ENCODE peak calls at places on chromosome X, in four cellular contexts. H is neural progenitor cell, D is SK-N-SH, Q is OCI-LY7. X is an unnamed sample.

GRCh38 chrX:103586314-103586646 is 965 bp downstream of the TCEAL4 start:
- DNase-seq in H (no peak), D (peak), Q (no peak), X (no peak)

GRCh38 chrX:44971674-44972073 is 98.7 kb downstream of the KDM6A start:
- DNase-seq in Q (no peak), H (no peak), D (peak), X (no peak)

GRCh38 chrX:11296051-11296450 is 2.8 kb downstream of the AMELX start:
- DNase-seq in D (no peak), Q (no peak), H (no peak), X (no peak)

GRCh38 chrX:2488621-2489285 is 12.0 kb downstream of the DHRSX start:
- DNase-seq in Q (no peak), H (no peak), D (no peak), X (no peak)

GRCh38 chrX:78643874-78644273 is 15.3 kb downstream of the RTL3 start:
- DNase-seq in H (no peak), D (no peak), Q (no peak), X (no peak)

GRCh38 chrX:17923546-17923945 is 62.4 kb upstream of the RAI2 start:
- DNase-seq in Q (no peak), H (no peak), D (peak), X (no peak)

GRCh38 chrX:47200385-47201150 is 6.9 kb downstream of the UBA1 start:
- DNase-seq in H (no peak), D (no peak), Q (no peak), X (no peak)

GRCh38 chrX:13307041-13307440 is 12.8 kb downstream of the ATXN3L start:
- DNase-seq in H (no peak), D (no peak), Q (no peak), X (no peak)

GRCh38 chrX:13411496-13412207 is 91.8 kb upstream of the ATXN3L start:
- DNase-seq in Q (no peak), D (no peak), H (no peak), X (no peak)

GRCh38 chrX:46628406-46629371 is 55.1 kb downstream of the CHST7 start:
- DNase-seq in D (no peak), Q (peak), H (no peak), X (no peak)

GRCh38 chrX:136192839-136193414 is 45.6 kb downstream of the FHL1 start:
- DNase-seq in H (no peak), Q (no peak), D (no peak), X (no peak)

GRCh38 chrX:50157545-50158125 is 43.2 kb downstream of the AKAP4 start:
- DNase-seq in H (no peak), Q (no peak), D (no peak), X (no peak)

GRCh38 chrX:132602701-132603100 is 113.9 kb upstream of the MBNL3 start:
- DNase-seq in H (no peak), Q (no peak), D (no peak), X (no peak)

GRCh38 chrX:39772057-39772832 is 325.5 kb downstream of the BCOR start:
- DNase-seq in H (no peak), D (no peak), Q (no peak), X (no peak)

GRCh38 chrX:51867626-51868025 is 25.8 kb upstream of the MAGED1 start:
- DNase-seq in H (no peak), Q (no peak), D (no peak), X (no peak)

GRCh38 chrX:30653415-30654131 is at the start of gene GK:
- DNase-seq in Q (peak), H (peak), D (peak), X (no peak)

GRCh38 chrX:130994671-130995070 is 63.5 kb upstream of the ARHGAP36 start:
- DNase-seq in H (peak), Q (peak), D (peak), X (no peak)

GRCh38 chrX:53284684-53285447 is 3.5 kb upstream of the IQSEC2 start:
- DNase-seq in H (peak), Q (peak), D (peak), X (no peak)

GRCh38 chrX:133726642-133727041 is 258.8 kb downstream of the GPC3 start:
- DNase-seq in Q (no peak), D (no peak), H (no peak), X (no peak)

GRCh38 chrX:133726211-133726630 is 259.2 kb downstream of the GPC3 start:
- DNase-seq in H (no peak), Q (no peak), D (no peak), X (peak)

GRCh38 chrX:133723930-133724329 is 261.5 kb downstream of the GPC3 start:
- DNase-seq in H (no peak), D (no peak), Q (no peak), X (no peak)

GRCh38 chrX:133722756-133723155 is 262.6 kb downstream of the GPC3 start:
- DNase-seq in Q (no peak), H (no peak), D (no peak), X (no peak)
- H2AFZ ChIP-seq in Q (no peak), H (no peak), D (no peak), X (no peak)

GRCh38 chrX:86141786-86142185 is 6.5 kb upstream of the DACH2 start:
- DNase-seq in Q (no peak), D (no peak), H (no peak), X (no peak)
- TF ChIP-seq EZH2phosphoT487 in Q (no peak), D (no peak), H (no peak), X (no peak)

GRCh38 chrX:21374994-21375794 is 976 bp downstream of the CNKSR2 start:
- DNase-seq in D (peak), Q (no peak), H (peak), X (no peak)
- H2AFZ ChIP-seq in D (no peak), Q (no peak), H (no peak), X (no peak)

GRCh38 chrX:42606591-42606990 is 171.4 kb downstream of the PPP1R2C start:
- DNase-seq in Q (no peak), D (no peak), H (peak), X (no peak)

GRCh38 chrX:42603016-42603415 is 174.9 kb downstream of the PPP1R2C start:
- DNase-seq in Q (no peak), H (no peak), D (no peak), X (no peak)

GRCh38 chrX:42602566-42602965 is 175.4 kb downstream of the PPP1R2C start:
- DNase-seq in D (no peak), Q (no peak), H (no peak), X (no peak)

GRCh38 chrX:42602136-42602535 is 175.8 kb downstream of the PPP1R2C start:
- DNase-seq in D (no peak), Q (no peak), H (no peak), X (no peak)

DNA sequence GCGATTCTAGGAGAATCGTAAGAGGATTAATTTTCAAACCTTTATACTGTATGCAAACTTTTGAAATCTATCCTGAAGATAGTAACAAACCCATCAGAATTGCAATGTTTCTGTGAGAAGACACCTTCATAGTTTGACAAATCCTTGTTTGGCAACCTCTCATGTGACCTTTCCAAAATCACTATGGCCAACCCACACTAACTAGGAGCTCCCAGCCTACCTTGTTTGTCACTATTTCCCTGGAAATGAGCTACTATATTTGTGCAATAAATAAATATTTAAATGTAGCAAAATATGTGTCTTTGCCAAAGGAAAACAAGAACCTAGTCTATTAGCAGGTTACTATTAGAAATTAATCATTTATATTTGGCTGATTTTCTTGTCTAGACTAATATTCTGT is 173.7 kb downstream of the PPP1R2C start:
- DNase-seq in D (no peak), H (no peak), Q (no peak), X (no peak)
- TF ChIP-seq EZH2phosphoT487 in D (no peak), H (no peak), Q (no peak), X (no peak)

DNA sequence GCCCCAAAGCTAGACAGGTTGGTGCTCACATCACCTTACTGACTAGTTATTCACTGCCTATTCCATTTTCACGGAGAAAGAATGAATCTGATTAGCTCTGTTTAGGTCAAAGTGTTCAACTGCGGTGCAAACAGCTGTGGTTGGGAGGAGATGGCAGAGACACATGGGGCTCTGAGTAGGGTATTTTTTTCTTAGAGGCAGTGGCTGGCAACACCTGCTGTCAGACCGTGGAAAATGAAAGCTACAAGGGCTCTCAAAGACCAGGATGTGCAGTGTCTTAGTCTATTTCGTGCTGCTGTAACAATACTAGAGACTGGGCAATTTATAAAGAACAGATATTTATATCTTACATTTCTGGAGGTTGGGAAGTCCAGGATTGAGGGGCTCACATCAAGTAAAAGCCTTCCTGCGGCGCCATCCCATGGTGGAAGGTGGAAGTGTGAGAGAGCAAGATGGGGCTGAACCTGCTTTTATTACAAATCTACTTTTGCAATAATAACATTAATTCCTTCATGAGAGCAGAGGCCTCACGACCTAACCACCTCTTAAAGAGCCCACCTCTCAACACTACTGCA is 10.6 kb downstream of the NYX start:
- DNase-seq in H (no peak), D (no peak), Q (peak), X (no peak)
- H2AFZ ChIP-seq in H (no peak), D (no peak), Q (peak), X (no peak)

DNA sequence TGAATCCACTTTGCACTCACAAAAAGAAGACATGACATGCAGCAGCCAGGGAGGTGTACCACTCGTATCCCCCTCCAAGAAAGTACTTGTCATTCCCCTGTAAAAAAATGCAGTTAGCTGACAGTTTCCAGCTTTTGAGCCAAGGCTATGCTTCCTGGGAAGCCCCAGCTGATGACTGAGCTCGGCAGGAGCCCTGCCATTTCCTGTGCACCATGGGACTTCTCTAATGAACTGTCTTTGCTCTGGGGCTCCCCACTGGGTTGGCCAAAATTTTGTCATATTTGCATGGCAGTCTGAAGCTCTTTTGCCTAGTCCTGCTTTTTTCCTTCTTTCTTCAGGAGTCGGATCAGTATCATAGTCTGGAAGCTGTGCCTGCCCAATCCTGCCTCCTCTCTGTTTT is 104.5 kb upstream of the MAOA start:
- DNase-seq in H (no peak), D (no peak), Q (no peak), X (no peak)
- TF ChIP-seq EZH2phosphoT487 in H (no peak), D (no peak), Q (no peak), X (no peak)

GRCh38 chrX:15474058-15474457 is 19.1 kb downstream of the PIR start:
- DNase-seq in D (no peak), Q (no peak), H (no peak), X (no peak)
- H2AFZ ChIP-seq in D (no peak), Q (no peak), H (no peak), X (no peak)